ENCODE peak calls at places on chromosomes 3 and 15, in nine cellular contexts. R, J, Q, O, C, X, A, F and L are unnamed samples.
A peak's percentile ranks its signal among the peaks of the same experiment; 100 is the strongest.

GRCh38 chr3:190825389-190826016 is 37.0 kb downstream of the GMNC start:
- DNase-seq in R (no peak), J (no peak), Q (no peak), O (no peak), C (no peak), X (no peak), A (no peak), F (no peak), L (no peak)

GRCh38 chr15:96328101-96328958 is 2.2 kb upstream of the NR2F2 start:
- DNase-seq in R (no peak), J (no peak), Q (no peak), O (no peak), C (no peak), X (no peak), A (no peak), F (no peak), L (no peak)

GRCh38 chr15:86284630-86285029 is 205.0 kb downstream of the AGBL1 start:
- DNase-seq in R (no peak), J (no peak), Q (no peak), O (no peak), C (no peak), X (no peak), A (no peak), F (no peak), L (no peak)

GRCh38 chr3:122793568-122794416 is at the start of gene HSPBAP1:
- DNase-seq in R (peak; percentile 91), J (peak; percentile 87), Q (peak; percentile 96), O (peak; percentile 90), C (peak; percentile 93), X (peak; percentile 71), A (peak; percentile 82), F (peak; percentile 84), L (no peak)

GRCh38 chr15:84023636-84024035 is 211.9 kb upstream of the GOLGA6L4 start:
- DNase-seq in R (no peak), J (no peak), Q (no peak), O (no peak), C (no peak), X (peak; percentile 5), A (no peak), F (no peak), L (no peak)

GRCh38 chr3:139982404-139982803 is 47.4 kb downstream of the CLSTN2 start:
- DNase-seq in R (no peak), J (no peak), Q (peak; percentile 3), O (no peak), C (no peak), X (no peak), A (no peak), F (no peak), L (no peak)

GRCh38 chr3:194163697-194164096 is 27.7 kb downstream of the HES1 start:
- DNase-seq in R (no peak), J (no peak), Q (no peak), O (no peak), C (no peak), X (no peak), A (no peak), F (no peak), L (no peak)

GRCh38 chr15:29687939-29688884 is 134.1 kb downstream of the TJP1 start:
- DNase-seq in R (peak; percentile 64), J (no peak), Q (no peak), O (no peak), C (peak; percentile 79), X (no peak), A (no peak), F (no peak), L (no peak)

GRCh38 chr3:197466586-197467399 is 89.0 kb downstream of the BDH1 start:
- DNase-seq in R (no peak), J (no peak), Q (no peak), O (no peak), C (no peak), X (peak; percentile 43), A (no peak), F (no peak), L (no peak)

GRCh38 chr15:80152896-80153876 is at the start of gene FAH:
- DNase-seq in R (peak; percentile 23), J (peak; percentile 30), Q (peak; percentile 51), O (no peak), C (no peak), X (no peak), A (no peak), F (no peak), L (no peak)